ENCODE peak calls at places on chromosomes 13 and 19, in nine cellular contexts. T, P, Y, C, D, H, G, A and S are unnamed samples.

GRCh38 chr19:11264452-11265176 is 2.3 kb upstream of the DOCK6 start:
- DNase-seq in T (no peak), P (peak), Y (peak), C (no peak), D (no peak), H (no peak), G (no peak), A (peak), S (no peak)

GRCh38 chr13:45863716-45864590 is 12.4 kb upstream of the SIAH3 start:
- DNase-seq in T (no peak), P (no peak), Y (no peak), C (peak), D (no peak), H (no peak), G (no peak), A (no peak), S (no peak)

GRCh38 chr13:109666656-109667448 is 119.5 kb downstream of the IRS2 start:
- DNase-seq in T (no peak), P (no peak), Y (no peak), C (peak), D (no peak), H (no peak), G (no peak), A (no peak), S (no peak)

GRCh38 chr19:45146251-45146650 is 14.5 kb downstream of the NKPD1 start:
- DNase-seq in T (peak), P (no peak), Y (no peak), C (no peak), D (no peak), H (no peak), G (no peak), A (no peak), S (no peak)

GRCh38 chr13:47044842-47045241 is 148.0 kb upstream of the HTR2A start:
- DNase-seq in T (no peak), P (no peak), Y (no peak), C (no peak), D (no peak), H (no peak), G (no peak), A (no peak), S (no peak)

GRCh38 chr19:23882493-23882892 is 32.2 kb upstream of the ZNF726 start:
- DNase-seq in T (no peak), P (no peak), Y (peak), C (no peak), D (no peak), H (no peak), G (no peak), A (no peak), S (no peak)

GRCh38 chr13:66546534-66547379 is 683.4 kb downstream of the PCDH9 start:
- DNase-seq in T (no peak), P (no peak), Y (no peak), C (no peak), D (no peak), H (no peak), G (no peak), A (no peak), S (no peak)

GRCh38 chr19:30209617-30210600 is 162.3 kb upstream of the ZNF536 start:
- DNase-seq in T (no peak), P (no peak), Y (no peak), C (peak), D (no peak), H (no peak), G (no peak), A (no peak), S (no peak)

GRCh38 chr19:19956431-19957075 is 55.8 kb downstream of the ZNF93 start:
- DNase-seq in T (no peak), P (no peak), Y (no peak), C (no peak), D (no peak), H (no peak), G (no peak), A (no peak), S (no peak)

GRCh38 chr13:98358933-98359332 is 181.9 kb upstream of the RNF113B start:
- DNase-seq in T (no peak), P (no peak), Y (no peak), C (no peak), D (no peak), H (no peak), G (no peak), A (no peak), S (no peak)

GRCh38 chr19:34452671-34453253 is 24.6 kb downstream of the UBA2 start:
- DNase-seq in T (no peak), P (no peak), Y (no peak), C (no peak), D (no peak), H (no peak), G (no peak), A (no peak), S (no peak)

GRCh38 chr19:49362926-49363264 is 679 bp upstream of the TEAD2 start:
- DNase-seq in T (no peak), P (peak), Y (peak), C (peak), D (no peak), H (no peak), G (no peak), A (peak), S (no peak)

GRCh38 chr13:98487522-98487921 is 89.4 kb downstream of the STK24 start:
- DNase-seq in T (no peak), P (no peak), Y (no peak), C (no peak), D (no peak), H (no peak), G (no peak), A (no peak), S (no peak)

GRCh38 chr13:66347718-66348117 is 882.4 kb downstream of the PCDH9 start:
- DNase-seq in T (no peak), P (no peak), Y (no peak), C (no peak), D (no peak), H (no peak), G (no peak), A (no peak), S (no peak)

GRCh38 chr13:89113744-89114143 is 1442.6 kb downstream of the SLITRK5 start:
- DNase-seq in T (no peak), P (no peak), Y (no peak), C (no peak), D (no peak), H (no peak), G (no peak), A (no peak), S (no peak)

GRCh38 chr13:100644328-100644727 is 30.3 kb downstream of the TMTC4 start:
- DNase-seq in T (no peak), P (no peak), Y (no peak), C (no peak), D (no peak), H (no peak), G (no peak), A (no peak), S (no peak)

GRCh38 chr19:50444059-50444458 is 11.4 kb downstream of the MYBPC2 start:
- DNase-seq in T (no peak), P (no peak), Y (no peak), C (no peak), D (no peak), H (no peak), G (no peak), A (no peak), S (no peak)

GRCh38 chr19:48745208-48745995 is 1.3 kb downstream of the IZUMO1 start:
- DNase-seq in T (peak), P (no peak), Y (peak), C (peak), D (peak), H (no peak), G (no peak), A (peak), S (no peak)

GRCh38 chr13:20035130-20035529 is 76.6 kb downstream of the ZMYM2 start:
- DNase-seq in T (no peak), P (no peak), Y (no peak), C (no peak), D (no peak), H (no peak), G (no peak), A (no peak), S (no peak)

GRCh38 chr19:11182994-11183393 is 14.4 kb downstream of the KANK2 start:
- DNase-seq in T (no peak), P (no peak), Y (no peak), C (no peak), D (no peak), H (no peak), G (no peak), A (no peak), S (no peak)

GRCh38 chr13:80361883-80362327 is 21.0 kb upstream of the SPRY2 start:
- DNase-seq in T (peak), P (no peak), Y (no peak), C (no peak), D (no peak), H (no peak), G (no peak), A (no peak), S (no peak)

GRCh38 chr19:49689133-49690072 is at the start of gene ADM5:
- DNase-seq in T (no peak), P (peak), Y (peak), C (peak), D (no peak), H (no peak), G (no peak), A (peak), S (peak)

GRCh38 chr13:89687066-89687465 is 1660.4 kb upstream of the MIR17HG start:
- DNase-seq in T (no peak), P (no peak), Y (no peak), C (no peak), D (no peak), H (no peak), G (no peak), A (no peak), S (no peak)

GRCh38 chr19:30430206-30430734 is 58.1 kb downstream of the ZNF536 start:
- DNase-seq in T (no peak), P (no peak), Y (no peak), C (no peak), D (no peak), H (no peak), G (no peak), A (no peak), S (peak)

GRCh38 chr13:99693812-99694211 is 192.5 kb downstream of the TM9SF2 start:
- DNase-seq in T (no peak), P (no peak), Y (no peak), C (no peak), D (no peak), H (no peak), G (no peak), A (no peak), S (no peak)

GRCh38 chr13:109790071-109790470 is 3.7 kb upstream of the IRS2 start:
- DNase-seq in T (peak), P (no peak), Y (no peak), C (no peak), D (no peak), H (no peak), G (no peak), A (no peak), S (no peak)

GRCh38 chr13:111429064-111429558 is 108.7 kb downstream of the TEX29 start:
- DNase-seq in T (peak), P (no peak), Y (peak), C (peak), D (no peak), H (no peak), G (peak), A (no peak), S (no peak)

GRCh38 chr13:62997038-62997619 is 1581.5 kb upstream of the PCDH20 start:
- DNase-seq in T (no peak), P (no peak), Y (no peak), C (no peak), D (peak), H (no peak), G (no peak), A (no peak), S (no peak)

GRCh38 chr13:75316427-75316826 is 165.5 kb downstream of the TBC1D4 start:
- DNase-seq in T (no peak), P (no peak), Y (no peak), C (no peak), D (peak), H (no peak), G (no peak), A (no peak), S (no peak)

GRCh38 chr19:47404334-47405196 is 14.8 kb downstream of the MEIS3 start:
- DNase-seq in T (no peak), P (no peak), Y (no peak), C (no peak), D (no peak), H (no peak), G (no peak), A (no peak), S (no peak)

GRCh38 chr13:41059466-41059865 is 1.8 kb upstream of the WBP4 start:
- DNase-seq in T (no peak), P (no peak), Y (no peak), C (peak), D (no peak), H (no peak), G (no peak), A (no peak), S (no peak)

GRCh38 chr19:3642987-3643386 is 16.4 kb upstream of the CACTIN start:
- DNase-seq in T (no peak), P (no peak), Y (no peak), C (peak), D (no peak), H (no peak), G (peak), A (no peak), S (no peak)

GRCh38 chr19:48659768-48660167 is 13.0 kb downstream of the NTN5 start:
- DNase-seq in T (no peak), P (no peak), Y (no peak), C (no peak), D (no peak), H (no peak), G (no peak), A (no peak), S (no peak)

GRCh38 chr19:1904385-1905070 is 671 bp upstream of the ADAT3 start:
- DNase-seq in T (peak), P (peak), Y (peak), C (no peak), D (no peak), H (no peak), G (no peak), A (peak), S (no peak)

GRCh38 chr19:18467978-18468377 is 30.0 kb upstream of the ISYNA1 start:
- DNase-seq in T (no peak), P (no peak), Y (no peak), C (no peak), D (no peak), H (no peak), G (no peak), A (no peak), S (no peak)

GRCh38 chr19:16531380-16531669 is 10.9 kb downstream of the CHERP start:
- DNase-seq in T (no peak), P (no peak), Y (no peak), C (no peak), D (no peak), H (no peak), G (no peak), A (no peak), S (no peak)

GRCh38 chr19:17718988-17719711 is at the start of gene MAP1S:
- DNase-seq in T (peak), P (peak), Y (peak), C (peak), D (no peak), H (peak), G (no peak), A (peak), S (peak)

GRCh38 chr13:59690857-59691500 is 472.7 kb downstream of the DIAPH3 start:
- DNase-seq in T (no peak), P (no peak), Y (no peak), C (no peak), D (no peak), H (no peak), G (no peak), A (no peak), S (no peak)

GRCh38 chr13:59700281-59700680 is 463.4 kb downstream of the DIAPH3 start:
- DNase-seq in T (no peak), P (no peak), Y (no peak), C (no peak), D (no peak), H (no peak), G (no peak), A (no peak), S (no peak)

GRCh38 chr13:59691501-59692066 is 472.1 kb downstream of the DIAPH3 start:
- DNase-seq in T (no peak), P (no peak), Y (no peak), C (no peak), D (no peak), H (no peak), G (no peak), A (no peak), S (no peak)

GRCh38 chr13:59701261-59701660 is 462.5 kb downstream of the DIAPH3 start:
- DNase-seq in T (no peak), P (no peak), Y (no peak), C (no peak), D (no peak), H (no peak), G (no peak), A (no peak), S (no peak)

GRCh38 chr13:59696229-59696628 is 467.5 kb downstream of the DIAPH3 start:
- DNase-seq in T (no peak), P (no peak), Y (no peak), C (no peak), D (no peak), H (no peak), G (no peak), A (no peak), S (no peak)
- TF ChIP-seq POLR2AphosphoS5 in T (no peak), P (no peak), Y (no peak), C (no peak), D (no peak), H (no peak), G (no peak), A (no peak), S (no peak)

DNA sequence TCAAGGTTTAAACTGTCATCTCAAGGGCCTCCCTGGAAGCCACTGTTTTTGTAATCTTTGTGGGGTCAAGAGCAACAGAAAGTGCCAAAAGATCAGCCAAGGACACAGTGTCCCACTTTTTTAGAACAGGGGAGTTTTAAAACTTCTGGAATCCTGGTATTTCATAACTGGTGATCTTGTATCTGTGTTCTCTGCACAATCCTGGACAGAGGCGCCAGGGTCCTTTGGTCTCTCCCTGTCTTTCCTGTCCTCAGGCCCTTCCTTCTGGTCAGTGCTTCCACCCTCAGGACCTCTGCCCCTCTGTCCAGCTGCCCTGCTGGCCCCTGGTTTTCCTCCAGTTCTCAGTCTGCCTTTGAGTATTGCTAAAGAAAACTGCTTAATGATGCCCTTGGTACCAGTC is 47.3 kb downstream of the WASF3 start:
- DNase-seq in T (no peak), P (peak), Y (peak), C (no peak), D (no peak), H (no peak), G (no peak), A (no peak), S (no peak)
- TF ChIP-seq POLR2AphosphoS5 in T (no peak), P (peak), Y (no peak), C (no peak), D (no peak), H (no peak), G (no peak), A (no peak), S (no peak)

GRCh38 chr13:32586022-32586900 is at the start of gene PDS5B:
- DNase-seq in T (peak), P (peak), Y (peak), C (peak), D (no peak), H (no peak), G (peak), A (peak), S (peak)
- TF ChIP-seq POLR2AphosphoS5 in T (peak), P (peak), Y (peak), C (peak), D (peak), H (no peak), G (peak), A (peak), S (peak)

DNA sequence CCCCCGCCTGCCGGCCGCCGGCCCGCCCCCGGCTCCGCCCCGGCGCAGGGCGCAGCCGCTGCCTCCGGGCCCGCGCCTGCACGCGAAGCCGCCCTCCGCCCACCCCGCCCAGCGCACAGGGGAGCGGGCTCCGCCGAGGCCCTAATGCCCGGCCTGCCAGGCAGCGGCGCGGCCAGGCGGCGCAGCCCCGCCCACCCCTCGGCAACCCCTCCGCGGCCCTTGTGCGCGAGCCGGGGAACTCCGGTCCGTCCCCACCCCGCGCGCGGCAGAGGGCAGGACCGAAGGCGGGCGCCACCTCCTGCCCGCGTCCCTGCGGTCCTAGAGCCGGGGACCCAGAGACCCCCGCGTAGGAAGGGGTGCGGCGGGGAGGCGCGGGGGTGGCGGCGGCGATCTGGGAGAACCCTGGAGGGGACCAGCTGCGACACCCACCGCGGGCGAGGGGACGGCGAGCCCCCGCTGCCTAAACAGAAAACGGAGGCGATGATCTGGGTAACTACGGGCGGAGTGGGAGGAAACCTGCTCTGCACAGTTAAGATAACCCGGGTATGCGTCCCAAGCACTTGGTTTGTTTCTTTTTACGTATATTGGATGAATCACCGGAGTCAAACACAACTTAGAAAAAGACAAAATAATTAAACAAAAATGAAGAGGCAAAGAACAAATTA is 351 bp upstream of the USP12 start:
- DNase-seq in T (peak), P (peak), Y (peak), C (peak), D (no peak), H (no peak), G (peak), A (peak), S (peak)
- TF ChIP-seq POLR2AphosphoS5 in T (no peak), P (no peak), Y (peak), C (no peak), D (no peak), H (no peak), G (peak), A (no peak), S (peak)

DNA sequence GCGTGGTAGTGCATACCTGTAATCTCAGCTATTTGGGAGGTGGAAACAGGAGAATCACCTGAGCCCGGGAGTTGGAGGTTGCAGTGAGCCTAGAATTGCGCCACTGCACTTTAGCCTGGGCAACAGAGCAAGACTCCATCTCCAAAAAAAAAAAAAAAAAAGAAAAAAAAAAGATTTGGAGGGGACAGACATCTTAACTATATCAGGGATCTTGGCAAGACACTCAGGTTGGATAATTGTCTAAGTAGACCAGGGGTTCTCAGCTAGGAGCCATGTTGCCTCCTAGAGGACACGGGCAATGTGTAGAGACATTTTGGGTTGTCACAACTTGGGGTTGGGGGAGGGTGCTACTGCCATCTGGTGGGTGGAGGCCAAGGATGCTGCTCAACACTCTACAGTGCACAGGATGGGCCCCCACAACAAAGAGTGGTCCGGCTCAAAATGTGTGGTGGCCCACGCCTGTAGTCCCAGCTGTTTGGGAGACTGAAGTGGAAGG is 1.9 kb upstream of the ZNF580 start:
- DNase-seq in T (peak), P (no peak), Y (no peak), C (peak), D (no peak), H (no peak), G (no peak), A (no peak), S (no peak)
- TF ChIP-seq POLR2AphosphoS5 in T (no peak), P (no peak), Y (no peak), C (no peak), D (no peak), H (peak), G (peak), A (no peak), S (no peak)

GRCh38 chr13:102799544-102800144 is 725 bp downstream of the BIVM start:
- DNase-seq in T (peak), P (no peak), Y (peak), C (peak), D (no peak), H (no peak), G (no peak), A (peak), S (peak)

GRCh38 chr13:102798653-102799543 is at the start of the genes BIVM and POGLUT2:
- DNase-seq in T (peak), P (peak), Y (peak), C (peak), D (peak), H (peak), G (peak), A (peak), S (peak)

GRCh38 chr13:102805680-102806079 is 6.8 kb downstream of the BIVM start:
- DNase-seq in T (no peak), P (no peak), Y (no peak), C (no peak), D (no peak), H (no peak), G (no peak), A (no peak), S (no peak)

GRCh38 chr13:102800145-102801041 is 1.5 kb downstream of the BIVM start:
- DNase-seq in T (peak), P (peak), Y (peak), C (peak), D (no peak), H (peak), G (peak), A (peak), S (peak)
- TF ChIP-seq POLR2AphosphoS5 in T (peak), P (no peak), Y (no peak), C (peak), D (peak), H (no peak), G (peak), A (no peak), S (peak)

GRCh38 chr19:4814625-4815425 is 16.7 kb downstream of the TICAM1 start:
- DNase-seq in T (no peak), P (no peak), Y (no peak), C (no peak), D (no peak), H (no peak), G (no peak), A (no peak), S (no peak)
- TF ChIP-seq POLR2AphosphoS5 in T (no peak), P (no peak), Y (no peak), C (no peak), D (no peak), H (no peak), G (no peak), A (no peak), S (no peak)

GRCh38 chr13:38803566-38803965 is 116.7 kb downstream of the FREM2 start:
- DNase-seq in T (no peak), P (no peak), Y (no peak), C (no peak), D (no peak), H (no peak), G (no peak), A (no peak), S (no peak)
- TF ChIP-seq POLR2AphosphoS5 in T (no peak), P (no peak), Y (no peak), C (no peak), D (no peak), H (no peak), G (no peak), A (no peak), S (no peak)